ENCODE peak calls at places on chromosomes 5 and 9, in five cellular contexts. N is uterus, L is IMR-90, D is cardiac muscle cell, C is right atrium auricular region. V is an unnamed sample.

GRCh38 chr5:153404747-153405146 is 85.7 kb upstream of the GRIA1 start:
- DNase-seq in N (no peak), L (no peak), D (peak; percentile 73), C (no peak), V (no peak)

GRCh38 chr5:75331095-75332090 is 5.6 kb upstream of the HMGCR start:
- DNase-seq in N (no peak), L (no peak), D (no peak), C (no peak), V (no peak)

GRCh38 chr9:116741106-116741740 is 54.1 kb downstream of the TRIM32 start:
- DNase-seq in N (no peak), L (no peak), D (no peak), C (no peak), V (no peak)

GRCh38 chr9:126674365-126675146 is 60.8 kb downstream of the LMX1B start:
- DNase-seq in N (no peak), L (no peak), D (no peak), C (no peak), V (no peak)

GRCh38 chr9:131585375-131585774 is 40.1 kb downstream of the PRRT1B start:
- DNase-seq in N (peak; percentile 14), L (peak; percentile 7), D (no peak), C (no peak), V (no peak)

GRCh38 chr5:98109561-98110006 is 663.9 kb upstream of the RGMB start:
- DNase-seq in N (no peak), L (peak; percentile 92), D (no peak), C (no peak), V (no peak)

GRCh38 chr9:107158321-107158720 is 124.8 kb upstream of the RAD23B start:
- DNase-seq in N (no peak), L (peak; percentile 37), D (peak; percentile 71), C (no peak), V (peak; percentile 42)

GRCh38 chr5:172809774-172810173 is 24.3 kb upstream of the ERGIC1 start:
- DNase-seq in N (no peak), L (no peak), D (no peak), C (no peak), V (no peak)

GRCh38 chr5:171667341-171668096 is 118.1 kb upstream of the SMIM23 start:
- DNase-seq in N (peak; percentile 73), L (peak; percentile 72), D (no peak), C (peak; percentile 78), V (no peak)

GRCh38 chr9:7320139-7320538 is 479.4 kb downstream of the DMAC1 start:
- DNase-seq in N (peak; percentile 67), L (peak; percentile 99), D (no peak), C (no peak), V (no peak)

GRCh38 chr5:180820788-180821321 is 18.2 kb upstream of the MGAT1 start:
- DNase-seq in N (no peak), L (peak; percentile 22), D (no peak), C (no peak), V (no peak)

GRCh38 chr9:18010492-18010891 is 431.6 kb downstream of the SH3GL2 start:
- DNase-seq in N (no peak), L (no peak), D (no peak), C (no peak), V (no peak)

GRCh38 chr9:81032030-81032572 is 657.2 kb downstream of the TLE1 start:
- DNase-seq in N (peak; percentile 70), L (peak; percentile 89), D (no peak), C (no peak), V (no peak)

DNA sequence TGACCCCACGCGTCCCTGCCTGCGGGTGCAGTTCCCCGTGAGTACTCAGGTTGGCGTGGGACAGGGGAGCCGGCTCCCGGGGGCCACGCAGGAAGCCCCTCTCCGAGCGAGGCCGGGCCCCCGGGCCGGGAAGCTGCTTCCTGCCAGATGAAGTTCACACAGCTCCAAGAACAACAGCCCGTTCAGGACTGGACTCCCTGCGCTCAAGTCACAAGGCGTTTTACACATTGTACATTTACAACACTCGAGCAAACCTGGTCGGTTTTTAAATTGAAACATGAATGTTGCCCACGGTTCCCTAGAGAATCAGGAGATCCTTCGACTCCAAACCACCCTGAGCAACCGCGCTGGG is 22.4 kb downstream of the SLC9A3 start:
- DNase-seq in N (no peak), L (no peak), D (no peak), C (no peak), V (no peak)
- H3K27me3 ChIP-seq in N (no peaks in the 10 kb centered on the region), L (peaks cover 45% of the 10 kb centered on the region), D (peaks cover 28% of the 10 kb centered on the region), C (no peaks in the 10 kb centered on the region), V (peaks cover 3% of the 10 kb centered on the region)

DNA sequence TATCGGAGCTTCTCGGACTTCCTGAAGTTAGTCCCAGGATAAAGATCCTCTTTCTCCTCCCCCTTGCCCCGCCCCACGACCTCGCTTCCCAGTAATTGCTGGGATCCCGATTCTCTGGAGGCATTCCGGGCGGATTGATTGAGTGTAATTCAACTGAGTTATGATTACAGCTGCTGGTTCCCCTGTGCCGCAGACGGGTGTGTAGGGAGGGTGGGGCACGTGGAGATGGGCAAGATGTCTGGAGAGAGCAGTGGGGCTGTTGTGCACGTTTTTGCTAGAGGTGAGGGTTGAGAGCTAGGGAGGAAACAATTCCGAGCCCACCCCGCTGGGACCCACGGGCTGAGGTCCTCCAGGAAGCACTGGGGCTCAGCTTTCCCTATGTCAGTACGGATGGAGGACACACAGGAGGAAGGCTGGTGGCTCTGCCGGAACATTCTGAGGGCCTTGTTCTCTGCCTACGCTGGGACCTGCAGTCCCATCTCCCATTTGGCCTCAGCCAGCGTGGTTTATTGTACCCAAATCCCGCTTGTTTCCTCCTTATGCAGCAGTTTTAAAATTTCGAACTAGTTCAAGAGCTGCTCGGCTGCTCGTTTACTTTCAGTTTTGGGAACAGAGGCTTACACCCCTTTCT is 2.4 kb upstream of the DMRT2 start:
- DNase-seq in N (no peak), L (peak; percentile 3), D (no peak), C (no peak), V (no peak)
- H3K9me3 ChIP-seq in N (no peaks in the 10 kb centered on the region), L (peaks cover 25% of the 10 kb centered on the region), D (no peaks in the 10 kb centered on the region), C (peaks cover 8% of the 10 kb centered on the region), V (no peaks in the 10 kb centered on the region)

GRCh38 chr5:43006411-43007202 is 33.5 kb downstream of the ANXA2R start:
- DNase-seq in N (no peak), L (peak; percentile 31), D (no peak), C (no peak), V (no peak)
- H3K27me3 ChIP-seq in N (peaks cover 4% of the 10 kb centered on the region), L (no peaks in the 10 kb centered on the region), D (peaks cover 70% of the 10 kb centered on the region), C (peaks cover 15% of the 10 kb centered on the region), V (no peaks in the 10 kb centered on the region)

GRCh38 chr5:63687854-63688253 is 274.4 kb downstream of the HTR1A start:
- DNase-seq in N (no peak), L (no peak), D (no peak), C (no peak), V (no peak)

GRCh38 chr5:63686938-63687337 is 275.3 kb downstream of the HTR1A start:
- DNase-seq in N (no peak), L (no peak), D (no peak), C (no peak), V (no peak)
- H3K9me3 ChIP-seq in N (no peaks in the 10 kb centered on the region), L (peaks cover 7% of the 10 kb centered on the region), D (no peaks in the 10 kb centered on the region), C (no peaks in the 10 kb centered on the region), V (no peaks in the 10 kb centered on the region)

GRCh38 chr9:12698293-12698692 is 5.1 kb downstream of the TYRP1 start:
- DNase-seq in N (no peak), L (peak; percentile 76), D (no peak), C (no peak), V (no peak)

GRCh38 chr9:12696931-12697622 is 3.9 kb downstream of the TYRP1 start:
- DNase-seq in N (no peak), L (no peak), D (no peak), C (no peak), V (no peak)

GRCh38 chr9:12699529-12699928 is 6.3 kb downstream of the TYRP1 start:
- DNase-seq in N (no peak), L (peak; percentile 32), D (peak; percentile 8), C (no peak), V (no peak)

GRCh38 chr9:12697719-12698118 is 4.5 kb downstream of the TYRP1 start:
- DNase-seq in N (no peak), L (no peak), D (no peak), C (no peak), V (no peak)

DNA sequence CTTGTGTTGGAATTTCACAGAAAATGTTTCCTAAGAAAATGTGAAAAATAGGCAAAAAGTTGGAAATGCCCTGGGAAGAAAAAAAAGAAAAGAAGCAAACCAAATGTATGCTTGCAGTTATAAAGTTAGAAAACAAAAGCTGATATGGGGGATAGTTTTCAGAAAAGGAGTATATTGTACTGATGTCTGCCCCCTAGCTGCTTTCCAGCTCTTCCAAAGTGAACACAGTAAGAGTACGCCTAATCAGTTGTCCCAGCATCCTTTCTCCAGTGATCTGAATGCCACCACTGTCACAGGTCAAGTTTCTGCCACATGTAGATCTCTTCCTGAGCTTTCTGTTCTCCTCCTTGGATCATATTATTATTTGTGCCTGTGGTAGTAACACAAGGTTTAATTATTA is 5.8 kb downstream of the TYRP1 start:
- DNase-seq in N (no peak), L (no peak), D (no peak), C (no peak), V (no peak)
- H3K27me3 ChIP-seq in N (no peaks in the 10 kb centered on the region), L (no peaks in the 10 kb centered on the region), D (no peaks in the 10 kb centered on the region), C (no peaks in the 10 kb centered on the region), V (no peaks in the 10 kb centered on the region)

GRCh38 chr9:124889006-124889405 is 27.1 kb downstream of the ARPC5L start:
- DNase-seq in N (no peak), L (no peak), D (no peak), C (no peak), V (no peak)
- H3K9me3 ChIP-seq in N (no peaks in the 10 kb centered on the region), L (no peaks in the 10 kb centered on the region), D (no peaks in the 10 kb centered on the region), C (no peaks in the 10 kb centered on the region), V (no peaks in the 10 kb centered on the region)

GRCh38 chr9:137050570-137050969 is 3.3 kb downstream of the ENTPD2 start:
- DNase-seq in N (no peak), L (no peak), D (no peak), C (no peak), V (no peak)
- H3K27me3 ChIP-seq in N (peaks cover 5% of the 10 kb centered on the region), L (peaks cover 71% of the 10 kb centered on the region), D (peaks cover 87% of the 10 kb centered on the region), C (no peaks in the 10 kb centered on the region), V (peaks cover 18% of the 10 kb centered on the region)

GRCh38 chr5:3886521-3887461 is 291.2 kb downstream of the IRX1 start:
- DNase-seq in N (no peak), L (no peak), D (peak; percentile 64), C (no peak), V (no peak)
- H3K9me3 ChIP-seq in N (no peaks in the 10 kb centered on the region), L (peaks cover 46% of the 10 kb centered on the region), D (no peaks in the 10 kb centered on the region), C (no peaks in the 10 kb centered on the region), V (no peaks in the 10 kb centered on the region)

GRCh38 chr5:123454236-123454911 is 31.2 kb upstream of the CEP120 start:
- DNase-seq in N (no peak), L (peak; percentile 61), D (no peak), C (no peak), V (no peak)
- H3K27me3 ChIP-seq in N (no peaks in the 10 kb centered on the region), L (no peaks in the 10 kb centered on the region), D (no peaks in the 10 kb centered on the region), C (no peaks in the 10 kb centered on the region), V (no peaks in the 10 kb centered on the region)